ENCODE peak calls at places on chromosomes 13 and 19, in seven cellular contexts. One of them, this sample, is unnamed. For H3K4me1, the result is how much of the 10 kb centered on the place peaks cover.

GRCh38 chr19:33242129-33242528 is 16.5 kb upstream of the SLC7A10 start:
- DNase-seq in ovary: no peak
- DNase-seq in A549: no peak
- DNase-seq in endodermal cell: no peak
- DNase-seq in sigmoid colon: no peak
- DNase-seq in heart left ventricle: no peak
- DNase-seq in foreskin keratinocyte: no peak
- DNase-seq in this sample: no peak

GRCh38 chr13:39451860-39452301 is 151.1 kb downstream of the LHFPL6 start:
- DNase-seq in ovary: peak
- DNase-seq in A549: no peak
- DNase-seq in endodermal cell: no peak
- DNase-seq in sigmoid colon: peak
- DNase-seq in heart left ventricle: peak
- DNase-seq in foreskin keratinocyte: no peak
- DNase-seq in this sample: no peak

GRCh38 chr19:15869109-15869555 is 28.7 kb downstream of the CYP4F2 start:
- DNase-seq in ovary: no peak
- DNase-seq in A549: peak
- DNase-seq in endodermal cell: peak
- DNase-seq in sigmoid colon: no peak
- DNase-seq in heart left ventricle: no peak
- DNase-seq in foreskin keratinocyte: peak
- DNase-seq in this sample: no peak

GRCh38 chr13:111039735-111040134 is 75.4 kb upstream of the ARHGEF7 start:
- DNase-seq in ovary: no peak
- DNase-seq in A549: no peak
- DNase-seq in endodermal cell: no peak
- DNase-seq in sigmoid colon: no peak
- DNase-seq in heart left ventricle: no peak
- DNase-seq in foreskin keratinocyte: no peak
- DNase-seq in this sample: no peak

GRCh38 chr19:47421844-47422395 is 2.6 kb upstream of the MEIS3 start:
- DNase-seq in ovary: no peak
- DNase-seq in A549: no peak
- DNase-seq in endodermal cell: peak
- DNase-seq in sigmoid colon: no peak
- DNase-seq in heart left ventricle: no peak
- DNase-seq in foreskin keratinocyte: no peak
- DNase-seq in this sample: no peak

GRCh38 chr19:38039966-38040365 is 133.0 kb downstream of the SIPA1L3 start:
- DNase-seq in ovary: no peak
- DNase-seq in A549: peak
- DNase-seq in endodermal cell: no peak
- DNase-seq in sigmoid colon: no peak
- DNase-seq in heart left ventricle: no peak
- DNase-seq in foreskin keratinocyte: peak
- DNase-seq in this sample: no peak

GRCh38 chr13:28355822-28356371 is 139.0 kb downstream of the FLT1 start:
- DNase-seq in ovary: no peak
- DNase-seq in A549: no peak
- DNase-seq in endodermal cell: peak
- DNase-seq in sigmoid colon: no peak
- DNase-seq in heart left ventricle: no peak
- DNase-seq in foreskin keratinocyte: no peak
- DNase-seq in this sample: no peak

GRCh38 chr19:32935629-32936028 is 36.1 kb downstream of the CEP89 start:
- DNase-seq in ovary: no peak
- DNase-seq in A549: no peak
- DNase-seq in endodermal cell: no peak
- DNase-seq in sigmoid colon: no peak
- DNase-seq in heart left ventricle: no peak
- DNase-seq in foreskin keratinocyte: no peak
- DNase-seq in this sample: no peak

GRCh38 chr19:15701757-15702589 is 25.9 kb upstream of the OR10H2 start:
- DNase-seq in ovary: no peak
- DNase-seq in A549: no peak
- DNase-seq in endodermal cell: no peak
- DNase-seq in sigmoid colon: no peak
- DNase-seq in heart left ventricle: no peak
- DNase-seq in foreskin keratinocyte: peak
- DNase-seq in this sample: no peak

GRCh38 chr19:12665281-12665573 is 1.3 kb downstream of the MAN2B1 start:
- DNase-seq in ovary: no peak
- DNase-seq in A549: no peak
- DNase-seq in endodermal cell: no peak
- DNase-seq in sigmoid colon: no peak
- DNase-seq in heart left ventricle: peak
- DNase-seq in foreskin keratinocyte: no peak
- DNase-seq in this sample: peak

GRCh38 chr19:49213791-49214190 is 56.2 kb downstream of the TRPM4 start:
- DNase-seq in ovary: no peak
- DNase-seq in A549: no peak
- DNase-seq in endodermal cell: peak
- DNase-seq in sigmoid colon: no peak
- DNase-seq in heart left ventricle: no peak
- DNase-seq in foreskin keratinocyte: no peak
- DNase-seq in this sample: no peak

GRCh38 chr13:23541221-23541620 is 29.0 kb upstream of the TNFRSF19 start:
- DNase-seq in ovary: no peak
- DNase-seq in A549: no peak
- DNase-seq in endodermal cell: no peak
- DNase-seq in sigmoid colon: no peak
- DNase-seq in heart left ventricle: no peak
- DNase-seq in foreskin keratinocyte: no peak
- DNase-seq in this sample: no peak

GRCh38 chr13:34129422-34129821 is 311.5 kb downstream of the RFC3 start:
- DNase-seq in ovary: no peak
- DNase-seq in A549: no peak
- DNase-seq in endodermal cell: no peak
- DNase-seq in sigmoid colon: no peak
- DNase-seq in heart left ventricle: no peak
- DNase-seq in foreskin keratinocyte: no peak
- DNase-seq in this sample: no peak

GRCh38 chr13:46165485-46166220 is 16.3 kb downstream of the LCP1 start:
- DNase-seq in ovary: no peak
- DNase-seq in A549: no peak
- DNase-seq in endodermal cell: no peak
- DNase-seq in sigmoid colon: no peak
- DNase-seq in heart left ventricle: no peak
- DNase-seq in foreskin keratinocyte: peak
- DNase-seq in this sample: no peak

GRCh38 chr13:103097366-103097928 is 31.2 kb upstream of the SLC10A2 start:
- DNase-seq in ovary: no peak
- DNase-seq in A549: no peak
- DNase-seq in endodermal cell: no peak
- DNase-seq in sigmoid colon: no peak
- DNase-seq in heart left ventricle: no peak
- DNase-seq in foreskin keratinocyte: no peak
- DNase-seq in this sample: no peak

GRCh38 chr13:40800559-40800958 is 11.1 kb downstream of the SLC25A15 start:
- DNase-seq in ovary: no peak
- DNase-seq in A549: no peak
- DNase-seq in endodermal cell: no peak
- DNase-seq in sigmoid colon: no peak
- DNase-seq in heart left ventricle: no peak
- DNase-seq in foreskin keratinocyte: no peak
- DNase-seq in this sample: no peak

GRCh38 chr13:47708386-47708785 is 292.7 kb downstream of the SUCLA2 start:
- DNase-seq in ovary: no peak
- DNase-seq in A549: no peak
- DNase-seq in endodermal cell: no peak
- DNase-seq in sigmoid colon: no peak
- DNase-seq in heart left ventricle: no peak
- DNase-seq in foreskin keratinocyte: peak
- DNase-seq in this sample: no peak

GRCh38 chr19:38702278-38702677 is 42.0 kb downstream of the CAPN12 start:
- DNase-seq in ovary: peak
- DNase-seq in A549: no peak
- DNase-seq in endodermal cell: no peak
- DNase-seq in sigmoid colon: no peak
- DNase-seq in heart left ventricle: no peak
- DNase-seq in foreskin keratinocyte: no peak
- DNase-seq in this sample: no peak

GRCh38 chr19:50003810-50004419 is 21.3 kb downstream of the VRK3 start:
- DNase-seq in ovary: peak
- DNase-seq in A549: peak
- DNase-seq in endodermal cell: no peak
- DNase-seq in sigmoid colon: peak
- DNase-seq in heart left ventricle: peak
- DNase-seq in foreskin keratinocyte: peak
- DNase-seq in this sample: no peak

GRCh38 chr13:112783946-112784500 is 94.2 kb downstream of the ATP11A start:
- DNase-seq in ovary: no peak
- DNase-seq in A549: no peak
- DNase-seq in endodermal cell: peak
- DNase-seq in sigmoid colon: no peak
- DNase-seq in heart left ventricle: no peak
- DNase-seq in foreskin keratinocyte: no peak
- DNase-seq in this sample: no peak

GRCh38 chr13:113812140-113813036 is 51.5 kb downstream of the GAS6 start:
- DNase-seq in ovary: no peak
- DNase-seq in A549: no peak
- DNase-seq in endodermal cell: no peak
- DNase-seq in sigmoid colon: no peak
- DNase-seq in heart left ventricle: no peak
- DNase-seq in foreskin keratinocyte: no peak
- DNase-seq in this sample: no peak

GRCh38 chr19:5775668-5776309 is 8.8 kb downstream of the PRR22 start:
- DNase-seq in ovary: no peak
- DNase-seq in A549: no peak
- DNase-seq in endodermal cell: no peak
- DNase-seq in sigmoid colon: no peak
- DNase-seq in heart left ventricle: no peak
- DNase-seq in foreskin keratinocyte: no peak
- DNase-seq in this sample: no peak

GRCh38 chr13:88136098-88136790 is 465.1 kb downstream of the SLITRK5 start:
- DNase-seq in ovary: no peak
- DNase-seq in A549: no peak
- DNase-seq in endodermal cell: no peak
- DNase-seq in sigmoid colon: no peak
- DNase-seq in heart left ventricle: no peak
- DNase-seq in foreskin keratinocyte: no peak
- DNase-seq in this sample: no peak
- H3K4me1 ChIP-seq in ovary: under half
- H3K4me1 ChIP-seq in A549: under half
- H3K4me1 ChIP-seq in endodermal cell: under half
- H3K4me1 ChIP-seq in sigmoid colon: under half
- H3K4me1 ChIP-seq in heart left ventricle: under half
- H3K4me1 ChIP-seq in foreskin keratinocyte: under half
- H3K4me1 ChIP-seq in this sample: under half

DNA sequence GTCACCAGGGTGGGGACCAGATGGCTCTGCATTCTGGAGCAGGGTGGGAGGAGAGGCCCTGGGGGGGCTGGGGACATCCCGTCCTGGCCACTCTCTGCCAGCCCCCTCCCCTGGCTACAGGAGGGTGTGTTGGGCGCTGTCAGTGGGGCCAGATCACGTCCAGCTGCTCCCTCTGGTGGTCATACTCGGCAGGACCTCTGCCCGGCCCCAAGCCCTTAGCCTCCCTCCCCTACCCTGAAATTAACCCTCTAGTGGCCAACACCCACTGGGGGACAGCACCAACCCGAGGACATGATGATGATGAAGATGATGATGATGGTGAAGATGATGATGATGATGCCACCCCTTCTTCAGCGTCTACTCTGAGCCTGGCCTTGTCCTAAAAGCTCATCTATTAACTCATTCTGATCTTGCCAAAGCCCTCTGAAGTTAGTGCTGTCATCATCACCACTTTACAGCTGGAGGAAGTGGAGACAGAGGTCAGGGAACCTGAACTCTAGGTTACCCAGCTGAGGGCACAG is 590 bp upstream of the LGI4 start:
- DNase-seq in ovary: peak
- DNase-seq in A549: peak
- DNase-seq in endodermal cell: peak
- DNase-seq in sigmoid colon: peak
- DNase-seq in heart left ventricle: peak
- DNase-seq in foreskin keratinocyte: no peak
- DNase-seq in this sample: no peak
- H3K27ac ChIP-seq in ovary: peak
- H3K27ac ChIP-seq in A549: no peak
- H3K27ac ChIP-seq in endodermal cell: no peak
- H3K27ac ChIP-seq in sigmoid colon: peak
- H3K27ac ChIP-seq in heart left ventricle: peak
- H3K27ac ChIP-seq in foreskin keratinocyte: no peak
- H3K27ac ChIP-seq in this sample: no peak

GRCh38 chr19:1844536-1845515 is 3.5 kb downstream of the REXO1 start:
- DNase-seq in ovary: no peak
- DNase-seq in A549: no peak
- DNase-seq in endodermal cell: no peak
- DNase-seq in sigmoid colon: no peak
- DNase-seq in heart left ventricle: no peak
- DNase-seq in foreskin keratinocyte: no peak
- DNase-seq in this sample: no peak
- H3K4me1 ChIP-seq in ovary: under half
- H3K4me1 ChIP-seq in A549: under half
- H3K4me1 ChIP-seq in endodermal cell: under half
- H3K4me1 ChIP-seq in sigmoid colon: half or more
- H3K4me1 ChIP-seq in heart left ventricle: half or more
- H3K4me1 ChIP-seq in foreskin keratinocyte: under half
- H3K4me1 ChIP-seq in this sample: under half

GRCh38 chr19:45767410-45767880 is 1.6 kb downstream of the SIX5 start:
- DNase-seq in ovary: peak
- DNase-seq in A549: peak
- DNase-seq in endodermal cell: peak
- DNase-seq in sigmoid colon: peak
- DNase-seq in heart left ventricle: peak
- DNase-seq in foreskin keratinocyte: no peak
- DNase-seq in this sample: no peak

GRCh38 chr19:45769821-45770191 is 754 bp upstream of the SIX5 start:
- DNase-seq in ovary: peak
- DNase-seq in A549: peak
- DNase-seq in endodermal cell: no peak
- DNase-seq in sigmoid colon: peak
- DNase-seq in heart left ventricle: peak
- DNase-seq in foreskin keratinocyte: peak
- DNase-seq in this sample: peak

GRCh38 chr19:45767881-45768643 is 990 bp downstream of the SIX5 start:
- DNase-seq in ovary: peak
- DNase-seq in A549: peak
- DNase-seq in endodermal cell: peak
- DNase-seq in sigmoid colon: peak
- DNase-seq in heart left ventricle: peak
- DNase-seq in foreskin keratinocyte: peak
- DNase-seq in this sample: no peak

GRCh38 chr19:45769054-45769782 is at the start of gene SIX5:
- DNase-seq in ovary: peak
- DNase-seq in A549: peak
- DNase-seq in endodermal cell: peak
- DNase-seq in sigmoid colon: peak
- DNase-seq in heart left ventricle: peak
- DNase-seq in foreskin keratinocyte: peak
- DNase-seq in this sample: peak

DNA sequence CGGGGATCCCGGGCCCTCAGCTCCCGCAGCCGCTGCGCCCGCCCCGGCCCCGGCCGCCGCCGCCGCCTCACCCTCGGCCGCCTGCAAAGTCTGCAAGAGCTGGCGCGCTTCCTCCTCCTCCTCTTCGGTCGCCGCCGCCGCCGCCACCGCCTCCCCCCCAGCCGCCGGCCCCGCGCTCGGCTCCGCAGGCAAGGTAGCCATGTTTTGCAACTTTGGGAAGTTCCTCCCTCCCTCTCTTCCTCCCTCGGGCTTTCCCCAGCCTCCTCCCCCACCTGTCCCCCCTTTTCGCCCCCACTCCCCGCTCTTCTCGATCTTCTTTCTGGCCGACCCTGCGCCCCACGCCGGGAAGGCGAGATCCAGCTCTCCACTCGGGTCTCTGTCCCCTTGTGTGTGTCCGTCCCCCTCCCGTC is 403 bp downstream of the SIX5 start:
- DNase-seq in ovary: no peak
- DNase-seq in A549: peak
- DNase-seq in endodermal cell: peak
- DNase-seq in sigmoid colon: peak
- DNase-seq in heart left ventricle: peak
- DNase-seq in foreskin keratinocyte: no peak
- DNase-seq in this sample: no peak
- H3K27ac ChIP-seq in ovary: peak
- H3K27ac ChIP-seq in A549: peak
- H3K27ac ChIP-seq in endodermal cell: peak
- H3K27ac ChIP-seq in sigmoid colon: peak
- H3K27ac ChIP-seq in heart left ventricle: peak
- H3K27ac ChIP-seq in foreskin keratinocyte: peak
- H3K27ac ChIP-seq in this sample: peak